ENCODE peak calls at places on chromosomes 11 and 22, in nine cellular contexts. W is Peyer's patch, K is AG09319, E is H9, H is mucosa of descending colon, C is brain microvascular endothelial cell, M is cardiac muscle cell, B is transverse colon, Z is GM10248. N is an unnamed sample.

GRCh38 chr11:121596195-121597145 is 143.7 kb upstream of the SORL1-AS1 start:
- DNase-seq in W (no peak), K (no peak), E (no peak), H (no peak), C (no peak), M (no peak), B (no peak), Z (no peak), N (no peak)

GRCh38 chr11:15289718-15290117 is 175.0 kb downstream of the INSC start:
- DNase-seq in W (no peak), K (no peak), E (no peak), H (no peak), C (no peak), M (no peak), B (no peak), Z (no peak), N (no peak)

GRCh38 chr11:1978865-1979473 is 18.7 kb downstream of the H19 start:
- DNase-seq in W (no peak), K (no peak), E (no peak), H (no peak), C (no peak), M (no peak), B (no peak), Z (no peak), N (peak)

GRCh38 chr11:41675205-41675604 is 215.8 kb upstream of the LRRC4C start:
- DNase-seq in W (no peak), K (no peak), E (no peak), H (no peak), C (no peak), M (no peak), B (no peak), Z (no peak), N (no peak)

GRCh38 chr11:62879554-62879953 is 1.1 kb upstream of the SLC3A2 start:
- DNase-seq in W (no peak), K (no peak), E (peak), H (no peak), C (no peak), M (peak), B (no peak), Z (no peak), N (no peak)

GRCh38 chr11:125402436-125402835 is 93.6 kb downstream of the FEZ1 start:
- DNase-seq in W (no peak), K (no peak), E (no peak), H (no peak), C (peak), M (peak), B (no peak), Z (no peak), N (no peak)

GRCh38 chr11:8604078-8604723 is 10.2 kb upstream of the STK33 start:
- DNase-seq in W (peak), K (peak), E (peak), H (peak), C (peak), M (peak), B (peak), Z (peak), N (no peak)

GRCh38 chr11:2383823-2384722 is 7.0 kb downstream of the CD81 start:
- DNase-seq in W (peak), K (no peak), E (peak), H (peak), C (no peak), M (no peak), B (peak), Z (peak), N (peak)

GRCh38 chr11:129331871-129332274 is 43.8 kb upstream of the BARX2 start:
- DNase-seq in W (peak), K (peak), E (peak), H (peak), C (peak), M (peak), B (peak), Z (peak), N (peak)

GRCh38 chr11:87366346-87366745 is 328.6 kb downstream of the TMEM135 start:
- DNase-seq in W (no peak), K (no peak), E (no peak), H (no peak), C (no peak), M (no peak), B (no peak), Z (no peak), N (no peak)

GRCh38 chr22:41043727-41044126 is 48.7 kb upstream of the EP300 start:
- DNase-seq in W (no peak), K (no peak), E (no peak), H (no peak), C (no peak), M (no peak), B (no peak), Z (no peak), N (no peak)

GRCh38 chr22:46863794-46864193 is 101.3 kb downstream of the TBC1D22A start:
- DNase-seq in W (no peak), K (no peak), E (no peak), H (no peak), C (no peak), M (no peak), B (no peak), Z (no peak), N (no peak)

GRCh38 chr22:31281733-31282132 is 10.6 kb downstream of the PIK3IP1 start:
- DNase-seq in W (no peak), K (no peak), E (no peak), H (peak), C (no peak), M (no peak), B (no peak), Z (no peak), N (no peak)

GRCh38 chr11:27696112-27696511 is 4.1 kb downstream of the BDNF start:
- DNase-seq in W (no peak), K (no peak), E (no peak), H (no peak), C (no peak), M (no peak), B (no peak), Z (no peak), N (no peak)

GRCh38 chr11:58905141-58905715 is 34.1 kb upstream of the GLYATL1 start:
- DNase-seq in W (no peak), K (no peak), E (peak), H (peak), C (peak), M (peak), B (no peak), Z (no peak), N (peak)

GRCh38 chr11:125918140-125918840 is 14.0 kb downstream of the DDX25 start:
- DNase-seq in W (no peak), K (no peak), E (no peak), H (no peak), C (no peak), M (no peak), B (no peak), Z (no peak), N (no peak)

GRCh38 chr11:57777969-57778317 is 16.3 kb downstream of the CTNND1 start:
- DNase-seq in W (peak), K (no peak), E (no peak), H (peak), C (peak), M (peak), B (peak), Z (no peak), N (peak)

GRCh38 chr11:123261345-123262106 is 66.5 kb upstream of the CLMP start:
- DNase-seq in W (peak), K (no peak), E (peak), H (peak), C (peak), M (peak), B (peak), Z (peak), N (peak)

GRCh38 chr11:95652002-95652472 is 137.5 kb downstream of the FAM76B start:
- DNase-seq in W (no peak), K (no peak), E (no peak), H (no peak), C (no peak), M (no peak), B (no peak), Z (no peak), N (no peak)

GRCh38 chr22:50675553-50676199 is 3.1 kb downstream of the SHANK3 start:
- DNase-seq in W (peak), K (no peak), E (no peak), H (no peak), C (no peak), M (no peak), B (no peak), Z (no peak), N (no peak)

GRCh38 chr11:10019906-10020682 is 273.9 kb downstream of the SBF2 start:
- DNase-seq in W (no peak), K (no peak), E (no peak), H (peak), C (no peak), M (no peak), B (peak), Z (no peak), N (no peak)

GRCh38 chr11:96736591-96736990 is 346.8 kb downstream of the JRKL start:
- DNase-seq in W (no peak), K (no peak), E (no peak), H (no peak), C (no peak), M (peak), B (no peak), Z (no peak), N (no peak)

GRCh38 chr22:46004105-46004866 is 27.3 kb upstream of the WNT7B start:
- DNase-seq in W (no peak), K (no peak), E (no peak), H (peak), C (no peak), M (no peak), B (no peak), Z (no peak), N (no peak)

GRCh38 chr11:27423125-27423524 is 49.5 kb downstream of the LGR4 start:
- DNase-seq in W (peak), K (peak), E (no peak), H (no peak), C (peak), M (peak), B (peak), Z (no peak), N (peak)

GRCh38 chr11:66081505-66081904 is 11.4 kb downstream of the PACS1 start:
- DNase-seq in W (peak), K (no peak), E (no peak), H (peak), C (no peak), M (peak), B (peak), Z (peak), N (peak)

GRCh38 chr11:117933475-117933874 is 4.3 kb upstream of the TMPRSS13 start:
- DNase-seq in W (peak), K (no peak), E (no peak), H (no peak), C (no peak), M (no peak), B (no peak), Z (no peak), N (no peak)

GRCh38 chr11:124892750-124893454 is 4.8 kb downstream of the ROBO4 start:
- DNase-seq in W (no peak), K (no peak), E (no peak), H (no peak), C (no peak), M (peak), B (no peak), Z (no peak), N (peak)

GRCh38 chr11:2775626-2776350 is 76.0 kb upstream of the KCNQ1OT1 start:
- DNase-seq in W (peak), K (no peak), E (no peak), H (peak), C (no peak), M (no peak), B (no peak), Z (no peak), N (peak)

GRCh38 chr22:45477366-45478107 is 25.1 kb upstream of the FBLN1 start:
- DNase-seq in W (no peak), K (no peak), E (no peak), H (no peak), C (no peak), M (no peak), B (no peak), Z (no peak), N (no peak)

DNA sequence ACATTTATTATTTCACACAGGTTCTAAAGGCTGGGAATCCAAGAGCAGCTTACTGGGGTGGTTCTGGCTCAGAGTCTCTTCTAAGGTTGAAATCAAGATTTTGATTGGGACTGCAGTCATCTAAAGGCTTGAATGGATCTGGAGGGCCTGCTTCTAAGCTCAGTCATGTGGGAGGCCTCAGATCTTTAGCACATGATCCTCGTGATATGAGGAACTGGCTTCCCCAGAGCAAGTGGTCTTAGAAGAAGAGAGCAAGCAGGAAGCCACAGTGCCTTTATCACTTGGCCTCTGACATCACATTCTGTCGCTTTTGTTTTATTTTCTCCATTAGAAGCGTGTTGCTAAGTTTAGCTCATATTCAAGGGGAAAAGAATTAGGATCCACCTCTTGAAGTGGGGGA is 88.9 kb downstream of the ARFGAP2 start:
- DNase-seq in W (no peak), K (no peak), E (no peak), H (no peak), C (no peak), M (peak), B (no peak), Z (no peak), N (no peak)
- TF ChIP-seq CTCF in W (no peak), K (no peak), E (no peak), H (no peak), C (no peak), M (no peak), B (no peak), Z (no peak), N (no peak)

GRCh38 chr11:71062199-71062598 is 190.2 kb downstream of the SHANK2 start:
- DNase-seq in W (no peak), K (no peak), E (no peak), H (no peak), C (no peak), M (no peak), B (no peak), Z (no peak), N (no peak)
- TF ChIP-seq CTCF in W (no peak), K (no peak), E (peak), H (no peak), C (no peak), M (no peak), B (no peak), Z (no peak), N (no peak)

GRCh38 chr11:44570411-44571155 is 5.1 kb downstream of the CD82 start:
- DNase-seq in W (no peak), K (no peak), E (no peak), H (no peak), C (no peak), M (no peak), B (no peak), Z (no peak), N (no peak)

GRCh38 chr11:44574620-44575287 is 9.3 kb downstream of the CD82 start:
- DNase-seq in W (no peak), K (peak), E (no peak), H (no peak), C (peak), M (peak), B (no peak), Z (no peak), N (no peak)

GRCh38 chr11:44572431-44572830 is 7.0 kb downstream of the CD82 start:
- DNase-seq in W (no peak), K (no peak), E (no peak), H (no peak), C (no peak), M (no peak), B (no peak), Z (no peak), N (no peak)

GRCh38 chr11:44573333-44573732 is 7.9 kb downstream of the CD82 start:
- DNase-seq in W (no peak), K (no peak), E (no peak), H (no peak), C (no peak), M (no peak), B (no peak), Z (no peak), N (no peak)

GRCh38 chr11:44572884-44573283 is 7.4 kb downstream of the CD82 start:
- DNase-seq in W (no peak), K (no peak), E (peak), H (no peak), C (no peak), M (no peak), B (no peak), Z (no peak), N (no peak)
- TF ChIP-seq CTCF in W (no peak), K (no peak), E (no peak), H (no peak), C (no peak), M (no peak), B (no peak), Z (no peak), N (no peak)

DNA sequence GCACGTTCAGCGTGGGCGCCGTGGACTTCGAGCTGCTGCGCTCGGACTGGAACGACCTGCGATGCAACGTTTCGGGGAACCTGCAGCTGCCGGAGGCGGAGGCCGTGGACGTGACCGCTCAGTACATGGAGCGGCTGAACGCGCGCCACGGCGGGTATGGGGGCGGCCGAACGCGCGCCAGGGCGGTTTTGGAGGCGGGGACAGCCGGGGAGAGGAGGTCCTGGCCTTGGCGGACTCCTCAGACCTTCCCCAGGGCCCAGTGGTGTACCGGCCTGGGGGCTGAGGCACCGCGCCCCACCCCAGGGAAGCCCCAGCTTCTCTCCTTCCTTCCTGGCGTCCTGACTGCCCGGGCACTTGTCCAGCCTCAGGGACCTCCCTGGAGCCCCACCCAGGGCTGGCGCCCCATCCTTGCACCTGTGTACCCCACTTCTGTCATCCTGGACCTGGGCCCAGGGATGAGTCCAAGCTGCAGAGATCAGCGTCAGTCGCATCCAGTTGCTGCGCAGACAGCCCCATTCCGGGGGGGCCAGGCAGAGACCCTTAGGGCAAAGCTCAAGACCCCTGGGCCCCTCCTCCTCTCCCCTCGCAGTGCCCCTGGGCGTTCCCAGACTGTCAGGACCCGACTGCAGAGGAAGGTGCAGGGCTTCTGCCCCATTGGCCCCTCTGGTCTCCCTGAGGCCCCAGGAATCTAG is 8.0 kb downstream of the B4GALNT4 start:
- DNase-seq in W (no peak), K (no peak), E (no peak), H (no peak), C (no peak), M (no peak), B (no peak), Z (no peak), N (no peak)
- TF ChIP-seq CTCF in W (no peak), K (no peak), E (no peak), H (no peak), C (no peak), M (no peak), B (no peak), Z (no peak), N (no peak)

N was measured in right lobe of liver.